ENCODE peak calls at places on chromosomes 6 and 20, in ten cellular contexts. K is PC-9, Q is dorsolateral prefrontal cortex, F is upper lobe of left lung, I is HFFc6, H is AG10803, U is GM10248, C is uterus, B is astrocyte of the spinal cord, D is A549. P is an unnamed sample.

GRCh38 chr20:41480054-41480770 is 113.6 kb upstream of the EMILIN3 start:
- DNase-seq in Q (no peak), D (no peak), F (no peak), U (no peak), K (no peak), C (no peak), H (no peak), I (no peak), B (peak; percentile 8), P (no peak)

GRCh38 chr6:54860132-54860531 is 13.6 kb downstream of the FAM83B start:
- DNase-seq in D (no peak), C (no peak), Q (no peak), U (no peak), B (no peak), F (no peak), H (no peak), I (no peak), K (no peak), P (no peak)

GRCh38 chr6:14661696-14662095 is 544.1 kb downstream of the CD83 start:
- DNase-seq in Q (no peak), C (no peak), I (no peak), B (no peak), U (no peak), D (no peak), F (no peak), K (no peak), H (no peak), P (no peak)

GRCh38 chr6:30572078-30572605 is 900 bp downstream of the ABCF1 start:
- DNase-seq in D (no peak), K (no peak), B (no peak), C (no peak), U (no peak), F (no peak), H (no peak), Q (no peak), I (no peak), P (no peak)

GRCh38 chr20:34615477-34615876 is 57.0 kb downstream of the MAP1LC3A start:
- DNase-seq in F (no peak), B (peak; percentile 22), I (no peak), Q (peak; percentile 47), K (no peak), H (no peak), C (no peak), D (no peak), U (no peak), P (no peak)

GRCh38 chr6:104955491-104955890 is 1.4 kb upstream of the LIN28B start:
- DNase-seq in B (no peak), D (peak; percentile 29), Q (no peak), F (no peak), U (no peak), I (no peak), H (no peak), C (no peak), K (no peak), P (no peak)

GRCh38 chr6:7974932-7975763 is 64.6 kb upstream of the TXNDC5 start:
- DNase-seq in I (peak; percentile 87), U (no peak), K (peak; percentile 92), C (peak; percentile 96), H (peak; percentile 89), Q (peak; percentile 92), F (no peak), B (peak; percentile 89), D (peak; percentile 93), P (peak; percentile 82)

GRCh38 chr6:21527731-21528130 is 65.8 kb upstream of the SOX4 start:
- DNase-seq in F (no peak), H (no peak), K (no peak), D (no peak), I (no peak), U (no peak), B (no peak), Q (no peak), C (no peak), P (no peak)

GRCh38 chr20:25195962-25196700 is 619 bp downstream of the ENTPD6 start:
- DNase-seq in B (no peak), U (no peak), K (peak; percentile 58), I (peak; percentile 6), F (no peak), Q (peak; percentile 39), H (no peak), D (peak; percentile 32), C (no peak), P (no peak)

GRCh38 chr6:20173833-20174796 is 38.2 kb downstream of the MBOAT1 start:
- DNase-seq in F (no peak), K (no peak), H (no peak), Q (no peak), U (no peak), C (no peak), D (no peak), B (no peak), I (no peak), P (no peak)

GRCh38 chr6:138520463-138520862 is 21.2 kb upstream of the NHSL1 start:
- DNase-seq in C (no peak), I (peak; percentile 52), D (no peak), U (peak; percentile 16), Q (no peak), H (peak; percentile 49), B (peak; percentile 38), K (no peak), F (no peak), P (no peak)

GRCh38 chr6:158357570-158358216 is 45.4 kb downstream of the TULP4 start:
- DNase-seq in Q (no peak), I (no peak), D (no peak), H (no peak), C (no peak), F (no peak), K (no peak), U (peak; percentile 68), B (no peak), P (no peak)

GRCh38 chr6:144248470-144249301 is 36.4 kb upstream of the UTRN start:
- DNase-seq in I (peak; percentile 85), C (no peak), K (no peak), U (peak; percentile 26), Q (no peak), D (no peak), H (peak; percentile 92), B (peak; percentile 78), F (no peak), P (no peak)

GRCh38 chr6:158825038-158825950 is 6.1 kb upstream of the EZR start:
- DNase-seq in F (no peak), C (no peak), Q (no peak), B (no peak), U (no peak), K (no peak), H (no peak), I (no peak), D (no peak), P (no peak)

GRCh38 chr20:63155266-63156165 is 60.4 kb downstream of the YTHDF1 start:
- DNase-seq in Q (no peak), B (no peak), F (peak; percentile 52), K (no peak), D (no peak), I (no peak), H (no peak), U (no peak), C (no peak), P (no peak)

GRCh38 chr20:50589548-50590347 is 79.6 kb downstream of the PTPN1 start:
- DNase-seq in Q (no peak), U (no peak), H (no peak), B (no peak), K (no peak), C (no peak), I (no peak), F (no peak), D (no peak), P (no peak)

GRCh38 chr20:57566803-57567459 is 6.0 kb downstream of the PCK1 start:
- DNase-seq in K (no peak), I (no peak), F (no peak), H (no peak), B (no peak), U (no peak), Q (no peak), C (no peak), D (no peak), P (no peak)

GRCh38 chr6:134397674-134398073 is 79.8 kb upstream of the SGK1 start:
- DNase-seq in D (no peak), U (no peak), I (no peak), K (no peak), Q (no peak), F (no peak), H (no peak), C (no peak), B (no peak), P (no peak)
- TF ChIP-seq CTCF in D (no peak), U (no peak), I (no peak), K (no peak), Q (no peak), F (no peak), H (no peak), C (no peak), B (no peak), P (no peak)

GRCh38 chr6:106807946-106808611 is 166.4 kb downstream of the CD24 start:
- DNase-seq in Q (no peak), H (no peak), U (no peak), F (no peak), B (no peak), K (no peak), D (no peak), C (no peak), I (no peak), P (no peak)
- TF ChIP-seq CTCF in Q (no peak), H (no peak), U (no peak), F (no peak), B (no peak), K (no peak), D (peak; percentile 11), C (no peak), I (peak; percentile 34), P (no peak)

DNA sequence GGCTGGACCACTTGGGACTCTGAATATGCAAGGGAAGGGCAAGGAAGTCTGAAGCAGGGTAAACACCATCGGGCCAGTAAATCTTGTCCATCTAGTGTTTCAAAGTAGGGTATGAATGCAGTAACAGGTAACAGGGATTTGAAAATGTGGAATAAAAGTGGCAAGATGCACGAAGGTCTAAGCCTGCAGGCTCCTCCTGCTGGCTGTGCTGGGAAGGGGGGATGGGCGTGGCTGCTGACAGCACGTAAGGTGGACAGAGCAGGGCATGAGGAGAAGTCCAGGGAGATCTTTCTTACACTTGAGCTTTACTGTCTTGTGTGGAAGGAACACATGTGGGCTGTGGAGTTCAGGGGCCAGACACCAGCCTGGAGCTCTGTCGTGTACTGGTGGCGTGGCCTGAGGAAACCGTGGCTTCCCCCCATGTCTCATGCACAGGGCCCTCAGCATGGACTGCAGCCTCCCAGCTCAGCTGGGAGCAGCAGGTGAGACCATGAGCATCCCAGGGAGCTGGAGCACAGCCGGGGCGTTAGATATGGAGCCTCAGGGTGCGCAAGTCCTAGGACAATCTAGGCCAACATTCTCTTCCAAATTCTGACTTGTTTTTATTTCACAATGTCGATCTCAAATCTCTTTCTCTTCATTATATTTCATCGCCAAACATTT is 84.5 kb downstream of the SLC22A23 start:
- DNase-seq in I (no peak), H (no peak), U (no peak), B (no peak), F (peak; percentile 26), D (no peak), K (no peak), C (no peak), Q (no peak), P (no peak)
- TF ChIP-seq CTCF in I (peak; percentile 19), H (no peak), U (no peak), B (peak; percentile 31), F (no peak), D (no peak), K (no peak), C (no peak), Q (no peak), P (no peak)

DNA sequence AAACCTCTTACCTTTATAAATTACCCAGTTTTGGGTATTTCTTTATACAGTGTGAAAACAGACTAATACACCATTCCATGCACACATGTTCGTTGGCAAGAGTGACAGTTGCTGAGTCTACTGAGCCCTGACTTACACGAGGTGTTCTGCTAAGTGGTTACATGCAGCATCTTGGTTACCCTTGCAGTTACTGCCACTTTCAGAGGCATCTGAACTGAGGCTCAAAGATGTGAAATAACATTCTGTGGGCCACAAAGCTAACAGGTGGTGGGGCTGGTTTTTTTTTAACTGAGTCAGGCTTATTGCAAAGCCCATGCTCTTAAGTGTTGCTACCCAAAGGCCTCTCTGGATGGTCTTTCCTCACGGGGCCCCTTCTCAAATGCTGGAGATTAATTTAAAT is 54.4 kb upstream of the GTSF1L start:
- DNase-seq in Q (no peak), C (no peak), F (no peak), K (no peak), D (no peak), H (no peak), B (no peak), U (no peak), I (no peak), P (no peak)
- TF ChIP-seq CTCF in Q (no peak), C (no peak), F (no peak), K (no peak), D (no peak), H (no peak), B (no peak), U (no peak), I (no peak), P (no peak)

P was measured in coronary artery.